ENCODE peak calls at places on chromosome X, in nine cellular contexts. K is sigmoid colon, W is AG04450, D is A673, M is SK-N-SH, C is endothelial cell of umbilical vein, P is breast epithelium, L is tibial nerve, R is HFF-Myc. E is an unnamed sample.
A peak's percentile ranks its signal among the peaks of the same experiment; 100 is the strongest.

GRCh38 chrX:135112096-135112729 is 8.1 kb downstream of the ETDB start:
- DNase-seq in C (peak; percentile 39), R (no peak), K (no peak), P (no peak), M (peak; percentile 33), W (no peak), D (peak; percentile 54), L (no peak), E (no peak)

GRCh38 chrX:132488092-132488749 is 617 bp downstream of the MBNL3 start:
- DNase-seq in W (no peak), P (no peak), C (peak; percentile 37), K (no peak), M (no peak), R (no peak), L (no peak), D (peak; percentile 41), E (no peak)

GRCh38 chrX:72018277-72019112 is 107.8 kb downstream of the NHSL2 start:
- DNase-seq in L (peak; percentile 64), R (no peak), W (peak; percentile 57), C (peak; percentile 90), M (peak; percentile 97), K (peak; percentile 94), D (peak; percentile 86), P (peak; percentile 84), E (no peak)

GRCh38 chrX:30577362-30577961 is at the start of gene TASL:
- DNase-seq in R (no peak), W (no peak), M (no peak), L (no peak), D (no peak), C (no peak), P (no peak), K (no peak), E (no peak)

GRCh38 chrX:20412871-20413486 is 146.3 kb upstream of the RPS6KA3 start:
- DNase-seq in L (no peak), P (no peak), M (no peak), C (no peak), R (no peak), K (no peak), D (no peak), W (no peak), E (no peak)

GRCh38 chrX:53045002-53045401 is 3.6 kb upstream of the GPR173 start:
- DNase-seq in M (no peak), D (no peak), C (no peak), W (no peak), K (no peak), L (no peak), P (no peak), R (no peak), E (no peak)

GRCh38 chrX:46325312-46325877 is 219.8 kb downstream of the ZNF674 start:
- DNase-seq in P (peak; percentile 18), W (peak; percentile 1), M (no peak), K (no peak), R (no peak), C (peak; percentile 69), L (no peak), D (peak; percentile 79), E (peak; percentile 17)

GRCh38 chrX:111568356-111568755 is 56.9 kb downstream of the SERTM2 start:
- DNase-seq in L (no peak), K (no peak), M (peak; percentile 17), C (no peak), W (no peak), P (no peak), R (no peak), D (peak; percentile 29), E (no peak)

GRCh38 chrX:50905334-50905733 is 5.2 kb upstream of the BMP15 start:
- DNase-seq in L (no peak), D (peak; percentile 11), K (no peak), M (no peak), R (no peak), P (no peak), W (no peak), C (no peak), E (no peak)

GRCh38 chrX:153592966-153593688 is 5.8 kb downstream of the CCNQ start:
- DNase-seq in W (no peak), M (peak; percentile 83), C (no peak), L (no peak), R (no peak), P (no peak), D (no peak), K (no peak), E (no peak)

GRCh38 chrX:45322382-45322781 is 121.7 kb upstream of the DIPK2B start:
- DNase-seq in M (no peak), W (peak; percentile 47), C (peak; percentile 67), L (peak; percentile 12), K (peak; percentile 64), R (peak; percentile 74), D (peak; percentile 74), P (peak; percentile 27), E (peak; percentile 53)

GRCh38 chrX:10165580-10166247 is 8.9 kb downstream of the CLCN4 start:
- DNase-seq in K (no peak), D (no peak), R (no peak), W (no peak), C (no peak), P (no peak), L (no peak), M (no peak), E (no peak)

GRCh38 chrX:106997611-106998010 is 2.4 kb downstream of the MORC4 start:
- DNase-seq in P (no peak), K (no peak), W (no peak), R (no peak), L (no peak), D (no peak), C (no peak), M (no peak), E (no peak)

GRCh38 chrX:106995678-106996077 is 4.3 kb downstream of the MORC4 start:
- DNase-seq in C (no peak), D (no peak), L (no peak), M (no peak), K (no peak), W (no peak), P (no peak), R (no peak), E (no peak)

GRCh38 chrX:107000013-107000515 is at the start of gene MORC4:
- DNase-seq in D (peak; percentile 85), P (peak; percentile 67), C (peak; percentile 72), L (peak; percentile 37), K (peak; percentile 91), W (peak; percentile 27), M (peak; percentile 79), R (peak; percentile 17), E (peak; percentile 12)

GRCh38 chrX:106999002-106999975 is 723 bp downstream of the MORC4 start:
- DNase-seq in K (peak; percentile 76), M (peak; percentile 54), C (peak; percentile 54), L (peak; percentile 17), D (peak; percentile 64), R (peak; percentile 17), P (peak; percentile 28), W (no peak), E (no peak)
- TF ChIP-seq CTCF in K (peak; percentile 21), M (peak; percentile 58), C (peak; percentile 38), L (peak; percentile 26), D (peak; percentile 55), R (peak; percentile 34), P (no peak), W (peak; percentile 53), E (peak; percentile 56)

GRCh38 chrX:66015152-66015827 is 24.6 kb downstream of the VSIG4 start:
- DNase-seq in R (no peak), C (no peak), K (no peak), W (no peak), P (no peak), L (no peak), M (no peak), D (no peak), E (no peak)

GRCh38 chrX:66012094-66012534 is 27.8 kb downstream of the VSIG4 start:
- DNase-seq in P (no peak), C (no peak), M (no peak), K (no peak), D (no peak), L (no peak), W (no peak), R (no peak), E (no peak)

GRCh38 chrX:66013195-66013816 is 26.6 kb downstream of the VSIG4 start:
- DNase-seq in R (no peak), L (no peak), P (no peak), C (no peak), W (no peak), K (no peak), M (no peak), D (no peak), E (no peak)

GRCh38 chrX:66014560-66014959 is 25.3 kb downstream of the VSIG4 start:
- DNase-seq in K (no peak), L (no peak), W (no peak), M (no peak), D (no peak), C (no peak), P (no peak), R (no peak), E (no peak)

GRCh38 chrX:66014084-66014483 is 25.8 kb downstream of the VSIG4 start:
- DNase-seq in D (no peak), W (no peak), L (no peak), C (no peak), R (no peak), M (no peak), P (no peak), K (no peak), E (no peak)
- H3K4me3 ChIP-seq in D (no peak overlapping the region), W (no peak overlapping the region), L (no peak overlapping the region), C (no peak overlapping the region), R (no peak overlapping the region), M (no peak overlapping the region), P (no peak overlapping the region), K (no peak overlapping the region), E (no peak overlapping the region)

GRCh38 chrX:17944833-17945497 is 83.9 kb upstream of the RAI2 start:
- DNase-seq in W (no peak), M (peak; percentile 15), R (no peak), P (no peak), C (peak; percentile 1), D (peak; percentile 57), L (no peak), K (no peak), E (no peak)
- TF ChIP-seq CTCF in W (peak; percentile 52), M (peak; percentile 67), R (peak; percentile 49), P (no peak), C (peak; percentile 37), D (peak; percentile 82), L (no peak), K (no peak), E (peak; percentile 34)

GRCh38 chrX:55057691-55058249 is 17.1 kb upstream of the PAGE2B start:
- DNase-seq in L (peak; percentile 13), D (peak; percentile 37), R (peak; percentile 9), P (no peak), C (peak; percentile 65), W (no peak), M (peak; percentile 40), K (no peak), E (no peak)
- H3K4me3 ChIP-seq in L (no peak overlapping the region), D (no peak overlapping the region), R (no peak overlapping the region), P (no peak overlapping the region), C (no peak overlapping the region), W (no peak overlapping the region), M (peak overlapping the region; percentile 7), K (no peak overlapping the region), E (no peak overlapping the region)

E was measured in AG04449.